ENCODE peak calls at places on chromosomes 16 and 17, in nine cellular contexts. One of them, this sample, is unnamed.

GRCh38 chr17:31002047-31002446 is 31.2 kb downstream of the RNF135 start:
- DNase-seq in ovary: no peak
- DNase-seq in lower leg skin: no peak
- DNase-seq in coronary artery: no peak
- DNase-seq in choroid plexus epithelial cell: no peak
- DNase-seq in left ventricle myocardium inferior: no peak
- DNase-seq in stomach: no peak
- DNase-seq in AG04450: no peak
- DNase-seq in IMR-90: no peak
- DNase-seq in this sample: no peak

GRCh38 chr17:1423456-1424135 is 23.6 kb upstream of the YWHAE start:
- DNase-seq in choroid plexus epithelial cell: no peak
- DNase-seq in IMR-90: no peak
- DNase-seq in coronary artery: no peak
- DNase-seq in stomach: no peak
- DNase-seq in ovary: no peak
- DNase-seq in lower leg skin: no peak
- DNase-seq in left ventricle myocardium inferior: no peak
- DNase-seq in AG04450: no peak
- DNase-seq in this sample: no peak

GRCh38 chr17:57548421-57549385 is 196.4 kb downstream of the CCDC182 start:
- DNase-seq in IMR-90: no peak
- DNase-seq in lower leg skin: no peak
- DNase-seq in AG04450: no peak
- DNase-seq in ovary: peak
- DNase-seq in coronary artery: no peak
- DNase-seq in left ventricle myocardium inferior: no peak
- DNase-seq in stomach: no peak
- DNase-seq in choroid plexus epithelial cell: peak
- DNase-seq in this sample: no peak

GRCh38 chr16:78638371-78638770 is 538.9 kb downstream of the WWOX start:
- DNase-seq in lower leg skin: no peak
- DNase-seq in ovary: no peak
- DNase-seq in left ventricle myocardium inferior: no peak
- DNase-seq in stomach: no peak
- DNase-seq in coronary artery: no peak
- DNase-seq in IMR-90: no peak
- DNase-seq in choroid plexus epithelial cell: no peak
- DNase-seq in AG04450: no peak
- DNase-seq in this sample: no peak

GRCh38 chr16:75074920-75075687 is 41.5 kb downstream of the LDHD start:
- DNase-seq in choroid plexus epithelial cell: peak
- DNase-seq in lower leg skin: no peak
- DNase-seq in stomach: peak
- DNase-seq in AG04450: no peak
- DNase-seq in IMR-90: no peak
- DNase-seq in left ventricle myocardium inferior: no peak
- DNase-seq in coronary artery: no peak
- DNase-seq in ovary: no peak
- DNase-seq in this sample: no peak

GRCh38 chr17:77527394-77527793 is 386.6 kb downstream of the SEC14L1 start:
- DNase-seq in ovary: no peak
- DNase-seq in IMR-90: no peak
- DNase-seq in AG04450: no peak
- DNase-seq in lower leg skin: no peak
- DNase-seq in left ventricle myocardium inferior: no peak
- DNase-seq in stomach: peak
- DNase-seq in coronary artery: peak
- DNase-seq in choroid plexus epithelial cell: no peak
- DNase-seq in this sample: no peak

GRCh38 chr17:47652570-47652969 is 2.9 kb downstream of the KPNB1 start:
- DNase-seq in AG04450: no peak
- DNase-seq in left ventricle myocardium inferior: no peak
- DNase-seq in choroid plexus epithelial cell: peak
- DNase-seq in lower leg skin: peak
- DNase-seq in coronary artery: no peak
- DNase-seq in ovary: no peak
- DNase-seq in stomach: no peak
- DNase-seq in IMR-90: peak
- DNase-seq in this sample: no peak

GRCh38 chr16:72189865-72190371 is 18.0 kb upstream of the PMFBP1 start:
- DNase-seq in coronary artery: no peak
- DNase-seq in ovary: peak
- DNase-seq in AG04450: no peak
- DNase-seq in stomach: no peak
- DNase-seq in choroid plexus epithelial cell: peak
- DNase-seq in lower leg skin: no peak
- DNase-seq in left ventricle myocardium inferior: no peak
- DNase-seq in IMR-90: peak
- DNase-seq in this sample: no peak

GRCh38 chr17:34382586-34383224 is 19.7 kb upstream of the CCL1 start:
- DNase-seq in coronary artery: peak
- DNase-seq in IMR-90: no peak
- DNase-seq in ovary: no peak
- DNase-seq in AG04450: no peak
- DNase-seq in left ventricle myocardium inferior: no peak
- DNase-seq in stomach: no peak
- DNase-seq in lower leg skin: peak
- DNase-seq in choroid plexus epithelial cell: no peak
- DNase-seq in this sample: no peak

GRCh38 chr17:34384271-34384670 is 21.2 kb upstream of the CCL1 start:
- DNase-seq in coronary artery: no peak
- DNase-seq in IMR-90: no peak
- DNase-seq in left ventricle myocardium inferior: no peak
- DNase-seq in lower leg skin: no peak
- DNase-seq in ovary: no peak
- DNase-seq in stomach: no peak
- DNase-seq in AG04450: no peak
- DNase-seq in choroid plexus epithelial cell: no peak
- DNase-seq in this sample: no peak

GRCh38 chr17:34384822-34385605 is 22.0 kb upstream of the CCL1 start:
- DNase-seq in choroid plexus epithelial cell: no peak
- DNase-seq in IMR-90: no peak
- DNase-seq in lower leg skin: peak
- DNase-seq in ovary: no peak
- DNase-seq in stomach: no peak
- DNase-seq in left ventricle myocardium inferior: no peak
- DNase-seq in coronary artery: peak
- DNase-seq in AG04450: no peak
- DNase-seq in this sample: no peak

GRCh38 chr17:34386343-34386924 is 23.4 kb upstream of the CCL1 start:
- DNase-seq in IMR-90: no peak
- DNase-seq in AG04450: no peak
- DNase-seq in lower leg skin: no peak
- DNase-seq in stomach: no peak
- DNase-seq in ovary: no peak
- DNase-seq in left ventricle myocardium inferior: no peak
- DNase-seq in coronary artery: peak
- DNase-seq in choroid plexus epithelial cell: no peak
- DNase-seq in this sample: no peak

DNA sequence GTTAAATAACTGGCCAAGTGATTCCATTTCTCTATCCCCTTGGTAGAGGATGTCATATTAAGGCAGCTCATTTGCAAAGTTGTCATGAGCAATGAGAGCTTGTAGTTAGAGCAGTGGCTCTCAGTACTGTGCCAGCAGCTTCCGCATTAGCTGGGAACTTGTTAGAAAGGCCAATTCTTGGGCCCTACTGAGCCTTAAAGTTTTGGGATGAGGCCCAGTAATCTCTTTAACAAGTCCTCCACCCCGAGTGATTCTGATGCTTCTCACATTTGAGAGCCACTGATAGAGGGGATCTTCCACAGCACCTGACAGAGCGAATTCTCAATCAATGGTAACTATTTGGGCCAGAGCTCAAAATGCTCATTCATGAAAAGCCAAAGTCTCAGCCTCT is 20.2 kb upstream of the CCL1 start:
- DNase-seq in IMR-90: no peak
- DNase-seq in choroid plexus epithelial cell: no peak
- DNase-seq in lower leg skin: peak
- DNase-seq in AG04450: no peak
- DNase-seq in ovary: no peak
- DNase-seq in stomach: no peak
- DNase-seq in left ventricle myocardium inferior: no peak
- DNase-seq in coronary artery: peak
- DNase-seq in this sample: no peak
- H3K4me3 ChIP-seq in IMR-90: no peak
- H3K4me3 ChIP-seq in choroid plexus epithelial cell: no peak
- H3K4me3 ChIP-seq in lower leg skin: no peak
- H3K4me3 ChIP-seq in AG04450: no peak
- H3K4me3 ChIP-seq in ovary: no peak
- H3K4me3 ChIP-seq in stomach: no peak
- H3K4me3 ChIP-seq in left ventricle myocardium inferior: no peak
- H3K4me3 ChIP-seq in coronary artery: no peak
- H3K4me3 ChIP-seq in this sample: no peak

GRCh38 chr16:50565428-50565827 is 17.2 kb downstream of the NKD1 start:
- DNase-seq in stomach: no peak
- DNase-seq in ovary: no peak
- DNase-seq in choroid plexus epithelial cell: no peak
- DNase-seq in coronary artery: no peak
- DNase-seq in AG04450: no peak
- DNase-seq in lower leg skin: no peak
- DNase-seq in IMR-90: no peak
- DNase-seq in left ventricle myocardium inferior: no peak
- DNase-seq in this sample: no peak
- TF ChIP-seq CTCF in stomach: no peak
- TF ChIP-seq CTCF in ovary: no peak
- TF ChIP-seq CTCF in choroid plexus epithelial cell: no peak
- TF ChIP-seq CTCF in coronary artery: no peak
- TF ChIP-seq CTCF in AG04450: no peak
- TF ChIP-seq CTCF in lower leg skin: no peak
- TF ChIP-seq CTCF in IMR-90: no peak
- TF ChIP-seq CTCF in left ventricle myocardium inferior: no peak
- TF ChIP-seq CTCF in this sample: no peak

GRCh38 chr17:75398279-75398678 is 7.2 kb downstream of the GRB2 start:
- DNase-seq in ovary: no peak
- DNase-seq in lower leg skin: no peak
- DNase-seq in left ventricle myocardium inferior: no peak
- DNase-seq in AG04450: no peak
- DNase-seq in choroid plexus epithelial cell: no peak
- DNase-seq in IMR-90: no peak
- DNase-seq in stomach: no peak
- DNase-seq in coronary artery: no peak
- DNase-seq in this sample: no peak

GRCh38 chr17:75394332-75394918 is 11.1 kb downstream of the GRB2 start:
- DNase-seq in left ventricle myocardium inferior: no peak
- DNase-seq in lower leg skin: no peak
- DNase-seq in coronary artery: no peak
- DNase-seq in stomach: no peak
- DNase-seq in choroid plexus epithelial cell: no peak
- DNase-seq in ovary: no peak
- DNase-seq in AG04450: no peak
- DNase-seq in IMR-90: no peak
- DNase-seq in this sample: no peak

GRCh38 chr17:75397217-75397616 is 8.3 kb downstream of the GRB2 start:
- DNase-seq in choroid plexus epithelial cell: no peak
- DNase-seq in stomach: no peak
- DNase-seq in IMR-90: no peak
- DNase-seq in coronary artery: no peak
- DNase-seq in lower leg skin: no peak
- DNase-seq in AG04450: no peak
- DNase-seq in left ventricle myocardium inferior: no peak
- DNase-seq in ovary: no peak
- DNase-seq in this sample: no peak

GRCh38 chr17:75396781-75397180 is 8.7 kb downstream of the GRB2 start:
- DNase-seq in stomach: no peak
- DNase-seq in ovary: no peak
- DNase-seq in IMR-90: no peak
- DNase-seq in choroid plexus epithelial cell: no peak
- DNase-seq in AG04450: no peak
- DNase-seq in coronary artery: no peak
- DNase-seq in lower leg skin: no peak
- DNase-seq in left ventricle myocardium inferior: no peak
- DNase-seq in this sample: no peak

GRCh38 chr17:75396025-75396424 is 9.5 kb downstream of the GRB2 start:
- DNase-seq in ovary: no peak
- DNase-seq in coronary artery: no peak
- DNase-seq in choroid plexus epithelial cell: no peak
- DNase-seq in stomach: no peak
- DNase-seq in lower leg skin: peak
- DNase-seq in left ventricle myocardium inferior: no peak
- DNase-seq in AG04450: no peak
- DNase-seq in IMR-90: no peak
- DNase-seq in this sample: no peak
- H3K4me3 ChIP-seq in ovary: no peak
- H3K4me3 ChIP-seq in coronary artery: no peak
- H3K4me3 ChIP-seq in choroid plexus epithelial cell: no peak
- H3K4me3 ChIP-seq in stomach: no peak
- H3K4me3 ChIP-seq in lower leg skin: no peak
- H3K4me3 ChIP-seq in left ventricle myocardium inferior: no peak
- H3K4me3 ChIP-seq in AG04450: no peak
- H3K4me3 ChIP-seq in IMR-90: no peak
- H3K4me3 ChIP-seq in this sample: no peak

GRCh38 chr16:4806280-4806679 is 3.8 kb upstream of the ROGDI start:
- DNase-seq in lower leg skin: no peak
- DNase-seq in AG04450: no peak
- DNase-seq in IMR-90: no peak
- DNase-seq in stomach: no peak
- DNase-seq in coronary artery: no peak
- DNase-seq in left ventricle myocardium inferior: no peak
- DNase-seq in ovary: no peak
- DNase-seq in choroid plexus epithelial cell: no peak
- DNase-seq in this sample: no peak

GRCh38 chr16:4801962-4802658 is at the start of gene ROGDI:
- DNase-seq in left ventricle myocardium inferior: peak
- DNase-seq in ovary: peak
- DNase-seq in choroid plexus epithelial cell: peak
- DNase-seq in AG04450: no peak
- DNase-seq in stomach: peak
- DNase-seq in coronary artery: no peak
- DNase-seq in IMR-90: peak
- DNase-seq in lower leg skin: peak
- DNase-seq in this sample: no peak

GRCh38 chr16:4802659-4803287 is 340 bp upstream of the ROGDI start:
- DNase-seq in stomach: peak
- DNase-seq in choroid plexus epithelial cell: peak
- DNase-seq in left ventricle myocardium inferior: peak
- DNase-seq in IMR-90: peak
- DNase-seq in AG04450: peak
- DNase-seq in coronary artery: peak
- DNase-seq in lower leg skin: peak
- DNase-seq in ovary: peak
- DNase-seq in this sample: peak

GRCh38 chr16:4803479-4804243 is 1.2 kb upstream of the ROGDI start:
- DNase-seq in left ventricle myocardium inferior: no peak
- DNase-seq in stomach: no peak
- DNase-seq in choroid plexus epithelial cell: no peak
- DNase-seq in ovary: no peak
- DNase-seq in AG04450: no peak
- DNase-seq in coronary artery: no peak
- DNase-seq in IMR-90: no peak
- DNase-seq in lower leg skin: no peak
- DNase-seq in this sample: no peak

DNA sequence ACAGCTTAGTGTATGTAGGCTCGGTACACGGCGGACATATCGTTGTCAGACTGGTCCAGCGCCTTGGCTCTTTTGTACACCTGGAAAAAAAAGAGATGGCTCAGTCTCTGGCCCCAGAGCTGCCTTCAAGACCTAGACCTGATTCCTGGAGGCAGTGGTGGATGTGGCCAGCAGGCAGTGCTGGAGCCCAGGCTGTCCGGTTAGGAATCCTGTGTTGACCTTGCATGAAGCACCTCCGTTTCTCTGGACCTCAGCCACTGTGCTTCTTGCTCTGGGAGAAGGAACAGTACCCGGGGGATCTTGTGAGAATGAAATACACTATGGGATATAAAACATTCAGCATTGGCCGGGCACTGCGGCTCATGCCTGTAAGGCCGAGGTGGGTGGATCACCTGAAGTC is 2.8 kb upstream of the ROGDI start:
- DNase-seq in AG04450: no peak
- DNase-seq in coronary artery: no peak
- DNase-seq in lower leg skin: no peak
- DNase-seq in left ventricle myocardium inferior: peak
- DNase-seq in choroid plexus epithelial cell: no peak
- DNase-seq in ovary: no peak
- DNase-seq in stomach: no peak
- DNase-seq in IMR-90: no peak
- DNase-seq in this sample: no peak
- TF ChIP-seq CTCF in AG04450: no peak
- TF ChIP-seq CTCF in coronary artery: no peak
- TF ChIP-seq CTCF in lower leg skin: no peak
- TF ChIP-seq CTCF in left ventricle myocardium inferior: peak
- TF ChIP-seq CTCF in choroid plexus epithelial cell: peak
- TF ChIP-seq CTCF in ovary: no peak
- TF ChIP-seq CTCF in stomach: no peak
- TF ChIP-seq CTCF in IMR-90: no peak
- TF ChIP-seq CTCF in this sample: no peak

This sample was measured in HFF-Myc.